ENCODE peak calls at places on chromosomes 12 and 14, in eight cellular contexts. K is lung, A is tibial nerve, L is pancreas, P is PC-3, V is body of pancreas, H is aorta, D is breast epithelium. N is an unnamed sample. For H3K4me1, the result is how much of the 10 kb centered on the place peaks cover.

GRCh38 chr12:129186952-129187351 is 333.7 kb downstream of the GLT1D1 start:
- DNase-seq in D (no peak), H (no peak), L (no peak), V (no peak), A (no peak), K (no peak), P (peak), N (no peak)

GRCh38 chr14:106268013-106268727 is 741.8 kb downstream of the TMEM121 start:
- DNase-seq in H (no peak), A (no peak), L (no peak), D (no peak), V (no peak), K (no peak), P (no peak), N (no peak)

GRCh38 chr12:62562892-62563291 is 96.3 kb downstream of the MON2 start:
- DNase-seq in H (no peak), D (no peak), L (no peak), K (no peak), P (no peak), V (no peak), A (no peak), N (no peak)

GRCh38 chr14:74525361-74525851 is 31.8 kb downstream of the ISCA2 start:
- DNase-seq in L (no peak), H (no peak), K (no peak), V (no peak), D (no peak), P (no peak), A (no peak), N (peak)

GRCh38 chr12:96425973-96426372 is 25.7 kb upstream of the CDK17 start:
- DNase-seq in H (no peak), P (peak), A (no peak), D (no peak), L (no peak), V (no peak), K (no peak), N (no peak)

GRCh38 chr14:87014854-87015253 is 978.1 kb downstream of the GALC start:
- DNase-seq in H (no peak), K (no peak), P (no peak), V (no peak), D (no peak), A (no peak), L (no peak), N (no peak)

GRCh38 chr12:130955238-130955816 is 1.6 kb downstream of the ADGRD1 start:
- DNase-seq in K (no peak), P (no peak), H (no peak), A (no peak), L (no peak), D (no peak), V (no peak), N (no peak)

GRCh38 chr12:124327362-124328043 is 32.6 kb downstream of the RFLNA start:
- DNase-seq in P (no peak), A (no peak), L (no peak), K (no peak), H (no peak), V (no peak), D (no peak), N (no peak)

GRCh38 chr14:61461808-61462275 is 140.5 kb downstream of the PRKCH start:
- DNase-seq in K (no peak), H (no peak), V (peak), A (no peak), L (no peak), D (no peak), P (peak), N (no peak)

GRCh38 chr14:102591372-102591943 is 991 bp upstream of the RCOR1 start:
- DNase-seq in P (no peak), K (peak), V (peak), A (peak), L (peak), D (peak), H (peak), N (peak)

GRCh38 chr12:42278116-42278485 is 40.1 kb upstream of the YAF2 start:
- DNase-seq in K (no peak), D (no peak), V (no peak), A (no peak), L (no peak), P (no peak), H (no peak), N (no peak)

GRCh38 chr12:49616533-49617219 is 6.7 kb upstream of the PRPF40B start:
- DNase-seq in P (no peak), H (no peak), A (no peak), D (no peak), V (no peak), L (no peak), K (no peak), N (no peak)

GRCh38 chr12:83198291-83198690 is 511.6 kb downstream of the TMTC2 start:
- DNase-seq in K (no peak), V (no peak), L (no peak), P (no peak), H (no peak), A (no peak), D (no peak), N (no peak)

GRCh38 chr12:57632369-57632897 is 568 bp downstream of the B4GALNT1 start:
- DNase-seq in H (no peak), V (no peak), P (peak), K (no peak), D (peak), A (no peak), L (no peak), N (no peak)

GRCh38 chr12:76470028-76470939 is 89.3 kb downstream of the OSBPL8 start:
- DNase-seq in P (peak), V (peak), D (no peak), H (no peak), A (no peak), K (no peak), L (no peak), N (no peak)

GRCh38 chr14:89352976-89353817 is 63.8 kb downstream of the FOXN3 start:
- DNase-seq in K (no peak), V (no peak), L (no peak), D (no peak), A (no peak), H (no peak), P (no peak), N (no peak)

GRCh38 chr12:84738481-84738972 is 174.1 kb downstream of the SLC6A15 start:
- DNase-seq in D (no peak), H (no peak), A (no peak), K (no peak), L (no peak), V (no peak), P (peak), N (no peak)

GRCh38 chr12:4579305-4580097 is 17.5 kb downstream of the DYRK4 start:
- DNase-seq in L (no peak), A (no peak), K (no peak), P (peak), V (peak), D (no peak), H (no peak), N (peak)

GRCh38 chr12:51383281-51383905 is 7.8 kb downstream of the GALNT6 start:
- DNase-seq in V (no peak), H (no peak), A (no peak), K (no peak), L (no peak), P (peak), D (no peak), N (no peak)

GRCh38 chr14:101707285-101707842 is 54.1 kb upstream of the PPP2R5C start:
- DNase-seq in H (no peak), D (peak), K (peak), P (peak), A (no peak), V (peak), L (peak), N (peak)

GRCh38 chr14:23910081-23910875 is 43.3 kb upstream of the DHRS4 start:
- DNase-seq in K (peak), P (peak), V (peak), D (no peak), L (peak), H (no peak), A (no peak), N (peak)

GRCh38 chr12:14845350-14845750 is 2.0 kb upstream of the ART4 start:
- DNase-seq in V (peak), P (peak), K (peak), D (peak), L (no peak), A (no peak), H (no peak), N (peak)

GRCh38 chr14:91244501-91244901 is at the start of gene GPR68:
- DNase-seq in A (no peak), P (no peak), D (no peak), H (peak), V (peak), L (peak), K (no peak), N (no peak)

GRCh38 chr14:30770376-30770775 is 104.0 kb upstream of the COCH start:
- DNase-seq in D (no peak), V (no peak), K (no peak), H (no peak), L (no peak), P (no peak), A (no peak), N (no peak)

GRCh38 chr14:54786191-54786755 is 116.4 kb downstream of the GCH1 start:
- DNase-seq in V (no peak), K (no peak), D (no peak), P (no peak), A (no peak), L (no peak), H (no peak), N (no peak)

GRCh38 chr14:32450919-32451675 is 122.0 kb downstream of the AKAP6 start:
- DNase-seq in V (no peak), K (no peak), H (no peak), A (no peak), P (no peak), D (no peak), L (no peak), N (no peak)

GRCh38 chr12:85920324-85920947 is 46.3 kb downstream of the NTS start:
- DNase-seq in H (no peak), L (no peak), D (no peak), A (no peak), K (no peak), P (peak), V (no peak), N (no peak)

GRCh38 chr14:63039800-63040380 is 5.4 kb downstream of the KCNH5 start:
- DNase-seq in K (no peak), A (no peak), P (peak), H (no peak), L (no peak), D (no peak), V (no peak), N (no peak)

GRCh38 chr12:106425061-106425706 is 67.6 kb downstream of the POLR3B start:
- DNase-seq in A (no peak), V (no peak), K (no peak), D (no peak), H (no peak), L (no peak), P (no peak), N (no peak)

GRCh38 chr14:87944987-87945604 is 47.9 kb downstream of the GALC start:
- DNase-seq in A (no peak), P (peak), V (no peak), L (no peak), K (no peak), D (no peak), H (no peak), N (no peak)

GRCh38 chr14:73877790-73878189 is 8.9 kb upstream of the ZNF410 start:
- DNase-seq in L (no peak), K (peak), H (no peak), P (no peak), V (no peak), A (no peak), D (no peak), N (peak)

GRCh38 chr12:123075591-123076171 is 75.2 kb downstream of the PITPNM2 start:
- DNase-seq in D (no peak), H (no peak), K (peak), L (no peak), V (no peak), A (no peak), P (peak), N (peak)

GRCh38 chr12:111780615-111781014 is 13.9 kb downstream of the ALDH2 start:
- DNase-seq in A (no peak), K (peak), D (no peak), L (no peak), H (no peak), P (peak), V (peak), N (no peak)
- H3K27ac ChIP-seq in A (no peak), K (peak), D (no peak), L (peak), H (no peak), P (no peak), V (peak), N (no peak)

DNA sequence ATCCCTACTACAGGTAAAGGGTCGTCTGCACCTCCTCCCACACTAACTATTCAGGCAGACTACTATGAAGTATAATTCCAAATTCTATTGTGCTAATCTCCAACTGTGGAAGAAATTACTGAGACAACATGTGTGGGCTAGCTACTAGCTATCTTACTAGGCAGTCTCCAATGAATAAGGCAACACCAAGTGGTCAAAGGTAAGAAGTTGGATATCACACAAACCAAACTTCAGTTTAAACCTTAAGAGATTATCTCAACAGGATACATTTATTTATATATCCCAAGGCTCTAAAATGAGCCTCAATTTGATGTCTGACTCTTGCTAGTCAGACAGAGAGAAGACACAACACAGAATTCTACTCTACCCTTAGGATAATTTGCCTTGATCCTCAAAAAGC is 14.1 kb downstream of the MED13L start:
- DNase-seq in V (no peak), D (no peak), A (no peak), P (no peak), H (no peak), K (no peak), L (no peak), N (no peak)
- H3K4me1 ChIP-seq in V (half or more), D (under half), A (half or more), P (under half), H (under half), K (under half), L (half or more), N (half or more)

GRCh38 chr12:47223848-47224213 is 144.1 kb upstream of the AMIGO2 start:
- DNase-seq in L (peak), D (no peak), P (no peak), A (no peak), H (no peak), K (no peak), V (peak), N (no peak)

GRCh38 chr12:47221256-47222023 is 141.7 kb upstream of the AMIGO2 start:
- DNase-seq in D (no peak), P (peak), V (no peak), L (no peak), A (no peak), K (no peak), H (no peak), N (no peak)

GRCh38 chr12:47222592-47222959 is 142.8 kb upstream of the AMIGO2 start:
- DNase-seq in A (no peak), D (no peak), H (no peak), K (no peak), P (no peak), V (no peak), L (no peak), N (no peak)

GRCh38 chr12:47224563-47225133 is 144.9 kb upstream of the AMIGO2 start:
- DNase-seq in A (no peak), V (no peak), D (no peak), P (no peak), L (no peak), K (no peak), H (no peak), N (no peak)

DNA sequence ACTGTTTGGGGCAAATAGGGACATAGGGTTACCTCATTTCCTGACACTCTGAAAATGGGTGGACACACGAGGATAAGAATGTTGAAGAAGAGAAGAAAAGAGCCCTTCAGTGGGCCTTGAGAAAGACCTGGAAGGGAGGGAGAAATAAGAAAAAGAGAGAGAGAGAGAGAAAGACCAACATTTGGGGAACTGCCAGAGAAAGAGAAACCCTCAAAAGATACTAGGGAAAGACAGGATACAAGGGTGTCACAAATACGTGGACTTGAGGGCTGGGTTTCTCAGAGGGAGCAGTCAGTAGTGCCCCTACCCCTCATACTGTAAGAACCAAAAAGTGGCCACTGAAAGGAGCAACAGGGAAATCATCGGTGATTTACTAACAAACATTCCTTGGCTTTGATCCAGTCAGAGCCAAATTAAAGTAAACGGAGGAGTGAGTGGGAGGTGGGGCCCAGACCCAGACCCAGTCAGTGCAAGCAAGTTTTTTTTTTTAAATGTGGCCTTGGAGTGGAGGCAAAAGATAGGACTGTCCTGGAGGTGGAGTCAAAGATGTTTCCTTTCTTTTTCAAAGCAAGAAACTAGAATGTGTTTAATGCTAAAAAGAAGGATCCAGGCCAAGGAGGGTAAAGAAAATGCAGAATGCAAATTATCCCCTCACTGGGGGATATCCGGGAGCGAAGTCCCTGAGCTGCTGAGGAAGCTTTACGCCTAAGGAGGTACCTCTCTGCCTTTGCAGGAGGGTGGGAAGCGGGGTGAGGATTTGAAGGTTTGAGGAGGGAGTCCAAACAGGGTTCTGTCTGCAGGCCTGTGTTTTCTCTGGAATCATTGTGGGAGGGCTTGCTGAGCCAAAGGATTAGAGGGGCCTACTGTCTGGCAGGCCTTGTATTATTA is 143.4 kb upstream of the AMIGO2 start:
- DNase-seq in L (no peak), H (no peak), P (no peak), D (no peak), V (no peak), K (no peak), A (no peak), N (no peak)
- H3K4me3 ChIP-seq in L (no peak), H (no peak), P (no peak), D (peak), V (no peak), K (no peak), A (no peak), N (no peak)

GRCh38 chr14:51022769-51023168 is 72.1 kb downstream of the TRIM9 start:
- DNase-seq in K (no peak), L (no peak), H (no peak), V (no peak), A (no peak), D (no peak), P (no peak), N (no peak)

GRCh38 chr14:51019089-51019488 is 74.8 kb upstream of the PYGL start:
- DNase-seq in A (no peak), H (no peak), K (no peak), V (no peak), L (no peak), D (no peak), P (no peak), N (no peak)

GRCh38 chr14:51024377-51024776 is 70.5 kb downstream of the TRIM9 start:
- DNase-seq in P (no peak), H (no peak), K (no peak), A (no peak), V (no peak), D (no peak), L (no peak), N (no peak)

GRCh38 chr14:51020024-51020710 is 74.7 kb downstream of the TRIM9 start:
- DNase-seq in H (no peak), P (no peak), V (no peak), L (no peak), D (no peak), K (no peak), A (no peak), N (no peak)

GRCh38 chr14:51023964-51024363 is 70.9 kb downstream of the TRIM9 start:
- DNase-seq in L (no peak), K (no peak), V (no peak), H (no peak), P (no peak), D (no peak), A (no peak), N (no peak)
- H3K27ac ChIP-seq in L (no peak), K (no peak), V (no peak), H (no peak), P (no peak), D (no peak), A (peak), N (no peak)

GRCh38 chr12:104579716-104580495 is 123.2 kb downstream of the CHST11 start:
- DNase-seq in P (no peak), V (no peak), D (no peak), H (no peak), K (no peak), A (no peak), L (no peak), N (no peak)
- H3K4me1 ChIP-seq in P (under half), V (under half), D (under half), H (under half), K (under half), A (under half), L (under half), N (under half)

DNA sequence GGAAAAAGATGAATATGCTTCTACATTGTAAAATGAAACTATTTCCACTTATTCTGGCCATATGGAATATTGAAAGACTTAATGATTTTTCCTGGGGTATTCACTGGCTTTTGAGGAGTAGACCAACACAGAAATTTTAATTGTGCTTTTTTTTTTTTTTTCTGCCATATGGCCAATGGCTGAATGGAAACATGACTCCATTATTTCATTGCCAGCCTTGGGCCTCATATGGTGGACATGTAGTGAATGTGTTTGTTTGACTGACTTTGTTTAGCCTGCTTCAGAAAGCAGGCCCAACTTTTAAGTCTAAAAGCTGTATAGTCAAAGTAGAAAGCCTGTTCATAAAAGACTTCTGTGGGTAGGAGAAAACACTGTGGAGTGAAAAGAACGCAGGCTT is 2.4 kb downstream of the GNG2 start:
- DNase-seq in D (no peak), K (no peak), H (no peak), P (no peak), A (no peak), L (no peak), V (no peak), N (no peak)
- H3K4me3 ChIP-seq in D (no peak), K (no peak), H (no peak), P (no peak), A (peak), L (no peak), V (no peak), N (no peak)

GRCh38 chr12:120762093-120762492 is 36.5 kb downstream of the ACADS start:
- DNase-seq in K (peak), L (no peak), D (no peak), A (no peak), V (no peak), H (no peak), P (no peak), N (peak)
- H3K27ac ChIP-seq in K (peak), L (no peak), D (peak), A (peak), V (no peak), H (no peak), P (no peak), N (peak)

GRCh38 chr14:92561906-92562489 is 48.4 kb downstream of the RIN3 start:
- DNase-seq in K (no peak), H (no peak), V (no peak), A (no peak), D (no peak), P (no peak), L (no peak), N (no peak)
- H3K4me1 ChIP-seq in K (under half), H (under half), V (under half), A (under half), D (under half), P (under half), L (under half), N (under half)

GRCh38 chr12:6965026-6965661 is 5.3 kb downstream of the PHB2 start:
- DNase-seq in K (peak), L (peak), D (peak), H (peak), V (peak), P (peak), A (no peak), N (peak)
- H3K4me3 ChIP-seq in K (no peak), L (peak), D (peak), H (no peak), V (peak), P (no peak), A (no peak), N (no peak)

GRCh38 chr14:81311816-81312215 is 88.3 kb downstream of the STON2 start:
- DNase-seq in D (peak), L (no peak), V (no peak), H (no peak), K (no peak), P (no peak), A (no peak), N (no peak)
- H3K27ac ChIP-seq in D (peak), L (no peak), V (no peak), H (no peak), K (no peak), P (no peak), A (no peak), N (no peak)

N was measured in thyroid gland.